ENCODE peak calls at places on chromosomes 12 and 14, in five cellular contexts. S is activated B cell treated with CpG ODN at 0.5 μM for 24 hours, A is neural progenitor cell, I is choroid plexus epithelial cell, K is fibroblast of pulmonary artery. Y is an unnamed sample.

GRCh38 chr14:52333823-52334657 is 19.9 kb downstream of the PTGER2 start:
- DNase-seq in K (peak), I (peak), S (no peak), A (no peak), Y (no peak)

GRCh38 chr12:101592448-101592847 is 2.3 kb upstream of the MYBPC1 start:
- DNase-seq in A (no peak), S (no peak), K (no peak), I (no peak), Y (no peak)

GRCh38 chr12:130546494-130546893 is 169.6 kb downstream of the RIMBP2 start:
- DNase-seq in I (no peak), A (no peak), S (no peak), K (no peak), Y (no peak)

GRCh38 chr12:89153341-89153740 is 199.0 kb downstream of the DUSP6 start:
- DNase-seq in A (no peak), I (no peak), K (no peak), S (no peak), Y (no peak)

GRCh38 chr12:122878780-122879612 is 16.9 kb downstream of the VPS37B start:
- DNase-seq in K (no peak), I (no peak), S (no peak), A (no peak), Y (no peak)

GRCh38 chr14:72800848-72801370 is 93.0 kb downstream of the DPF3 start:
- DNase-seq in K (no peak), I (no peak), S (no peak), A (no peak), Y (no peak)

GRCh38 chr12:26340649-26341048 is 145.3 kb downstream of the SSPN start:
- DNase-seq in K (peak), S (no peak), I (no peak), A (no peak), Y (no peak)

GRCh38 chr12:82583756-82584155 is 103.0 kb upstream of the TMTC2 start:
- DNase-seq in S (no peak), I (no peak), A (no peak), K (no peak), Y (no peak)

GRCh38 chr12:14950421-14950820 is 11.0 kb downstream of the ARHGDIB start:
- DNase-seq in K (no peak), A (peak), I (no peak), S (no peak), Y (no peak)

GRCh38 chr12:96986883-96987523 is 79.9 kb downstream of the NEDD1 start:
- DNase-seq in S (no peak), A (peak), K (peak), I (peak), Y (peak)

GRCh38 chr12:132285991-132286681 is 43.3 kb downstream of the GALNT9 start:
- DNase-seq in S (no peak), I (peak), A (peak), K (peak), Y (peak)

GRCh38 chr12:124556896-124557501 is 10.4 kb downstream of the NCOR2 start:
- DNase-seq in I (no peak), A (peak), S (no peak), K (no peak), Y (no peak)

GRCh38 chr12:114163766-114164165 is 197.6 kb upstream of the RBM19 start:
- DNase-seq in S (no peak), K (peak), I (peak), A (no peak), Y (no peak)

GRCh38 chr12:10366875-10367274 is 23.0 kb downstream of the KLRK1 start:
- DNase-seq in S (no peak), A (no peak), I (peak), K (peak), Y (no peak)

GRCh38 chr14:95318399-95318834 is 1.3 kb downstream of the CLMN start:
- DNase-seq in K (no peak), S (no peak), I (no peak), A (no peak), Y (no peak)

GRCh38 chr12:95790025-95790911 is at the start of gene NTN4:
- DNase-seq in A (peak), S (peak), K (no peak), I (peak), Y (peak)

GRCh38 chr12:119176267-119177055 is 2.3 kb upstream of the HSPB8 start:
- DNase-seq in I (peak), S (no peak), K (peak), A (peak), Y (peak)

GRCh38 chr12:93502802-93503623 is 35.7 kb downstream of the MRPL42 start:
- DNase-seq in S (no peak), A (peak), I (peak), K (peak), Y (peak)

GRCh38 chr14:68139466-68140110 is 320.0 kb downstream of the RAD51B start:
- DNase-seq in S (no peak), K (no peak), I (no peak), A (no peak), Y (no peak)

GRCh38 chr14:84963518-84963917 is 566.4 kb upstream of the FLRT2 start:
- DNase-seq in K (no peak), S (no peak), I (no peak), A (no peak), Y (no peak)

GRCh38 chr12:52184813-52185212 is 7.0 kb downstream of the KRT80 start:
- DNase-seq in S (no peak), A (no peak), K (no peak), I (no peak), Y (no peak)

GRCh38 chr12:52524241-52524897 is 4.2 kb upstream of the KRT5 start:
- DNase-seq in K (no peak), I (no peak), S (no peak), A (no peak), Y (no peak)

GRCh38 chr14:92726135-92726932 is 22.1 kb downstream of the LGMN start:
- DNase-seq in K (peak), A (no peak), S (no peak), I (peak), Y (no peak)

GRCh38 chr14:100522616-100523021 is 64.6 kb downstream of the BEGAIN start:
- DNase-seq in A (peak), I (no peak), S (no peak), K (no peak), Y (peak)

GRCh38 chr12:96190403-96191170 is 3.6 kb upstream of the ELK3 start:
- DNase-seq in A (no peak), I (peak), K (peak), S (no peak), Y (peak)

GRCh38 chr12:29004936-29005304 is 144.2 kb upstream of the FAR2 start:
- DNase-seq in S (no peak), A (no peak), K (no peak), I (no peak), Y (no peak)

GRCh38 chr14:100585448-100586152 is 1.6 kb downstream of the BEGAIN start:
- DNase-seq in A (no peak), I (no peak), S (no peak), K (no peak), Y (peak)

GRCh38 chr14:52241102-52241793 is 26.2 kb upstream of the PTGDR start:
- DNase-seq in A (no peak), I (peak), S (no peak), K (peak), Y (no peak)

GRCh38 chr12:107435072-107435471 is 250.5 kb upstream of the PWP1 start:
- DNase-seq in I (no peak), S (no peak), K (no peak), A (peak), Y (no peak)

GRCh38 chr12:26317942-26318565 is 122.7 kb downstream of the SSPN start:
- DNase-seq in S (no peak), A (no peak), I (peak), K (peak), Y (no peak)

GRCh38 chr14:71408362-71409035 is 501.2 kb downstream of the PCNX1 start:
- DNase-seq in S (no peak), K (no peak), A (peak), I (peak), Y (no peak)

GRCh38 chr14:104388631-104389325 is 190.8 kb upstream of the C14orf180 start:
- DNase-seq in K (no peak), A (no peak), S (no peak), I (no peak), Y (no peak)

GRCh38 chr14:102046337-102047278 is 40.2 kb downstream of the HSP90AA1 start:
- DNase-seq in K (peak), A (peak), I (peak), S (no peak), Y (peak)

GRCh38 chr12:57072661-57073060 is 5.9 kb downstream of the NEMP1 start:
- DNase-seq in A (no peak), K (no peak), I (peak), S (no peak), Y (no peak)

GRCh38 chr12:113958108-113958507 is 8.0 kb downstream of the RBM19 start:
- DNase-seq in S (no peak), A (no peak), I (no peak), K (no peak), Y (no peak)

GRCh38 chr12:117367006-117367638 is 5.7 kb upstream of the NOS1 start:
- DNase-seq in S (no peak), K (peak), I (peak), A (peak), Y (peak)

GRCh38 chr14:91228112-91229004 is 16.1 kb downstream of the GPR68 start:
- DNase-seq in S (peak), K (peak), I (peak), A (no peak), Y (no peak)

GRCh38 chr12:3141339-3142321 is 64.5 kb downstream of the TSPAN9 start:
- DNase-seq in A (no peak), K (no peak), I (no peak), S (no peak), Y (no peak)
- TF ChIP-seq CTCF in A (peak), K (no peak), I (no peak), S (no peak), Y (no peak)

GRCh38 chr14:23568600-23569310 is 1.2 kb upstream of the AP1G2 start:
- DNase-seq in I (peak), A (peak), S (no peak), K (no peak), Y (peak)
- TF ChIP-seq CTCF in I (peak), A (peak), S (no peak), K (peak), Y (peak)

GRCh38 chr12:108495054-108495453 is 20.0 kb upstream of the FICD start:
- DNase-seq in S (no peak), I (peak), K (peak), A (peak), Y (peak)
- TF ChIP-seq CTCF in S (no peak), I (peak), K (peak), A (peak), Y (peak)

GRCh38 chr12:55933799-55934174 is 2.8 kb downstream of the DGKA start:
- DNase-seq in A (no peak), I (no peak), S (no peak), K (no peak), Y (no peak)
- TF ChIP-seq CTCF in A (no peak), I (no peak), S (no peak), K (no peak), Y (no peak)

GRCh38 chr12:110702081-110702480 is 13.2 kb upstream of the HVCN1 start:
- DNase-seq in A (no peak), S (no peak), K (no peak), I (no peak), Y (no peak)

GRCh38 chr12:110708917-110709316 is 20.0 kb upstream of the HVCN1 start:
- DNase-seq in I (no peak), S (no peak), K (no peak), A (no peak), Y (no peak)

GRCh38 chr12:110705309-110705708 is 16.4 kb upstream of the HVCN1 start:
- DNase-seq in I (no peak), S (no peak), A (no peak), K (no peak), Y (no peak)

GRCh38 chr12:110704231-110704630 is 15.3 kb upstream of the HVCN1 start:
- DNase-seq in I (no peak), K (no peak), S (no peak), A (no peak), Y (no peak)

GRCh38 chr12:110704750-110705149 is 15.8 kb upstream of the HVCN1 start:
- DNase-seq in K (no peak), S (no peak), I (no peak), A (peak), Y (no peak)
- TF ChIP-seq CTCF in K (peak), S (no peak), I (peak), A (peak), Y (no peak)